ENCODE peak calls at places on chromosomes 13 and 19, in four cellular contexts. V is amygdala, K is T47D, O is GOT3. G is an unnamed sample.
A peak's percentile ranks its signal among the peaks of the same experiment; 100 is the strongest.

GRCh38 chr13:28337196-28338045 is 157.5 kb downstream of the FLT1 start:
- DNase-seq in V (no peak), K (no peak), O (no peak), G (no peak)

GRCh38 chr19:3949997-3950859 is 17.4 kb downstream of the NMRK2 start:
- DNase-seq in V (no peak), K (no peak), O (no peak), G (no peak)

GRCh38 chr19:11054200-11054599 is 35.1 kb upstream of the LDLR start:
- DNase-seq in V (no peak), K (no peak), O (no peak), G (no peak)

GRCh38 chr13:93690139-93690538 is 463.5 kb downstream of the GPC6 start:
- DNase-seq in V (no peak), K (no peak), O (no peak), G (peak; percentile 61)

GRCh38 chr13:73262862-73263627 is 204.2 kb downstream of the KLF5 start:
- DNase-seq in V (no peak), K (no peak), O (no peak), G (no peak)

GRCh38 chr19:3670796-3671679 is 29.2 kb downstream of the PIP5K1C start:
- DNase-seq in V (no peak), K (no peak), O (peak; percentile 40), G (peak; percentile 81)

GRCh38 chr13:110915874-110916670 is 1.2 kb upstream of the ANKRD10 start:
- DNase-seq in V (no peak), K (no peak), O (no peak), G (no peak)

GRCh38 chr19:4140237-4140711 is 13.2 kb upstream of the CREB3L3 start:
- DNase-seq in V (no peak), K (peak; percentile 67), O (no peak), G (peak; percentile 44)

GRCh38 chr13:53010374-53011105 is 18.1 kb upstream of the OLFM4 start:
- DNase-seq in V (no peak), K (no peak), O (no peak), G (no peak)

G was measured in SJSA1.